ENCODE peak calls at places on chromosomes 1 and 21, in six cellular contexts. T is IMR-90, V is A549, E is K562, Q is GM12878, M is HepG2. C is an unnamed sample.

GRCh38 chr1:221878134-221878533 is 136.2 kb upstream of the DUSP10 start:
- DNase-seq in Q (peak), V (no peak), T (peak), E (no peak), M (no peak), C (no peak)

GRCh38 chr1:45493116-45493697 is 2.2 kb upstream of the TESK2 start:
- DNase-seq in Q (no peak), E (peak), T (peak), M (peak), V (peak), C (peak)

GRCh38 chr1:172967936-172968335 is 82.8 kb downstream of the TNFSF18 start:
- DNase-seq in E (no peak), T (no peak), Q (no peak), M (no peak), V (no peak), C (no peak)

GRCh38 chr1:200039849-200040479 is 12.5 kb downstream of the NR5A2 start:
- DNase-seq in E (no peak), T (no peak), Q (no peak), V (no peak), M (no peak), C (no peak)

GRCh38 chr1:5509664-5510452 is 482.4 kb downstream of the NPHP4 start:
- DNase-seq in V (peak), M (peak), E (peak), T (peak), Q (no peak), C (peak)

GRCh38 chr1:9500756-9501754 is 38.2 kb upstream of the SLC25A33 start:
- DNase-seq in M (peak), E (no peak), T (no peak), V (no peak), Q (no peak), C (no peak)

GRCh38 chr1:183270541-183271141 is 84.6 kb downstream of the LAMC2 start:
- DNase-seq in M (no peak), E (no peak), V (no peak), Q (no peak), T (peak), C (peak)

GRCh38 chr21:15051652-15052554 is 12.9 kb downstream of the NRIP1 start:
- DNase-seq in V (peak), Q (no peak), E (no peak), T (peak), M (no peak), C (no peak)

GRCh38 chr1:69290266-69290665 is 277.5 kb upstream of the LRRC7 start:
- DNase-seq in Q (no peak), E (no peak), T (no peak), V (no peak), M (no peak), C (no peak)

GRCh38 chr1:61111084-61112050 is 29.0 kb downstream of the NFIA start:
- DNase-seq in E (no peak), M (no peak), V (no peak), T (no peak), Q (no peak), C (no peak)

GRCh38 chr1:237416924-237417655 is 375.1 kb downstream of the RYR2 start:
- DNase-seq in T (no peak), Q (no peak), E (no peak), M (no peak), V (no peak), C (no peak)

GRCh38 chr1:85661767-85662166 is 46.5 kb downstream of the ZNHIT6 start:
- DNase-seq in Q (no peak), E (no peak), M (no peak), T (no peak), V (peak), C (no peak)

DNA sequence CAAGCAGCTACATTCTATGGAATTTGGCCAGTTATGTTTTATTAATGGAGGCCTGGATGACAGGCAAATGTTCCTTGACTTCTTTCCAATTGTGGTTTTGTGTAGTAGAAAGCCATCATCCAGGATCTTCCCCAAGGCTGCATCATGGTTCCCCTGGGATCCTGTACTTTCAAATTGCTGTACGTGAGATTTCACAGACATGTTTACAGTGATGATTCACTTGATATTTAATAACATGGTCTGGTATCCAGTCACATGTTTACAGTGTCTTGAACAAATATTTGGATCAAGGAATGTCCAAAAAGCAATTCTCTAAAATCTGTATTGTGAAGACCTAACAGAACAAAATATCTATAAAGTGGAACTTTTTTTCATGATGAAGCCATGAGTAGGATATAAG is 68.3 kb upstream of the ST6GALNAC3 start:
- DNase-seq in Q (no peak), M (no peak), E (no peak), T (peak), V (peak), C (no peak)
- TF ChIP-seq BHLHE40 in Q (no peak), M (no peak), E (no peak), T (no peak), V (no peak), C (no peak)

DNA sequence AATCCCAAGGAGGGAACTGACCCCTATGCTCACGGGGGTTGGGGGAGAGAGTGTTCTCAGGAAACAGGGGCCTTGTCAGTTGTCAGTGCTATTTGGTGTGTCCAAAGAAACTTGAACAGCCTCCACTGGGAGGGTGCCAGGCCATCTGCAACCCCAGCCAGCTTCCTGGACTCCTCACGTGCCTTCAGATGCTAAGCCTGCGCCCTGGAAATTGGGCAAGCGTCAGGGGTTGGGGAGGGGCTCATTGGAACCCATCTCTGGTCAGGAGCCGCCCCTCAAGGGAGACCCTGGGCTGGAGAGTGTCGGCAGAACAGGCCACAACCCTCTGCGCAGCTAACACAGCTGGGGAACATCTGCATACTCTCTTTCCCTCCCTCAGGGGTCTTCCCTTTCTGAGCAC is 13.0 kb upstream of the LHX4 start:
- DNase-seq in M (no peak), Q (no peak), V (no peak), E (no peak), T (no peak), C (no peak)
- TF ChIP-seq BHLHE40 in M (no peak), Q (no peak), V (no peak), E (no peak), T (no peak), C (no peak)

GRCh38 chr1:116544588-116545358 is 26.1 kb downstream of the CD58 start:
- DNase-seq in Q (no peak), T (no peak), M (no peak), V (no peak), E (no peak), C (no peak)
- TF ChIP-seq BHLHE40 in Q (peak), T (no peak), M (no peak), V (no peak), E (no peak), C (no peak)

DNA sequence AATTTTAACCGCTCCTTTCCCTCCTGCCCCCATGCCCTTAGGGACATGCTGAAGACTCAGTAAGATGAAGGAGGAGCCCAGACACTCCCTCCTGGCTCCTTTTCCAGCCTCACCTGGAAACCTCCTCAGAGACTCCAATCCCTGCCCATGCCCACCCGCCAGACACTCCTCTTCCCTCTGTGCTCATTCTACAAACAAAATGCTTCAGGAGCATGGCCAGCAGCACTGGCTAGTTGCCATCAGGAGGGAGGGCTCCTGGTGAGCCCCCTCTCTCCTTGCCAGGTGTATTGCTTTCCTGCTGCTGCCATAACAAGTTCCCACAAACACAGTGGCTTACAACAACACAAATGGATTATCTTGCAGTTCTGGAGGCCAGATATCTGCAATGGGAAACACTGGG is 126.1 kb downstream of the PSMG1 start:
- DNase-seq in M (no peak), T (no peak), Q (no peak), E (no peak), V (no peak), C (no peak)
- TF ChIP-seq BHLHE40 in M (no peak), T (no peak), Q (no peak), E (no peak), V (no peak), C (no peak)

GRCh38 chr21:42063578-42064521 is 7.3 kb upstream of the UMODL1 start:
- DNase-seq in T (no peak), Q (peak), M (no peak), E (no peak), V (no peak), C (no peak)
- TF ChIP-seq BHLHE40 in T (no peak), Q (peak), M (no peak), E (no peak), V (no peak), C (no peak)

DNA sequence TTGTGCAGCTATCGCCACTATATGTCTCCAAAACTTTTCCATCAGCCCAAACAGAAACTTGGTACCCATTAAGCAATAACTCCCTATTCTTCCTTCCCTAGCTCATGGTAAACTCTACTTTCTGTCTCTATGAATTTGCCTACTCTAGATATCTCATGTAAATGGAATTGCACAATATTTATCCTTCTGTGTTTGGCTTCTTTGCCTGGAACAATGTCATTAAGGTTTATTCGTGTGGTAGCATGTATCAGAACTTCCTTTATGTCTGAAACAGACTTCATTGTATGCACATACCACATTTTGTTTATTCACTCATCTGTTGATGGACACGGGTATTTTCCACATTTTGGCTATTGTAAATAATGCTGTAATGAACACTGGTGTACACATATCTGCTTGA is 40.7 kb upstream of the CD34 start:
- DNase-seq in V (no peak), M (no peak), Q (no peak), E (no peak), T (no peak), C (no peak)
- TF ChIP-seq BHLHE40 in V (no peak), M (no peak), Q (no peak), E (no peak), T (no peak), C (no peak)

GRCh38 chr1:116503535-116504307 is 67.1 kb downstream of the CD58 start:
- DNase-seq in T (no peak), M (no peak), V (no peak), Q (no peak), E (peak), C (no peak)
- TF ChIP-seq BHLHE40 in T (no peak), M (no peak), V (no peak), Q (no peak), E (peak), C (no peak)

C was measured in HEK293T.